ENCODE peak calls at places on chromosomes 16 and 17, in four cellular contexts. Z, J, E and X are unnamed samples.
A peak's percentile ranks its signal among the peaks of the same experiment; 100 is the strongest.

GRCh38 chr17:21375757-21376584 is at the start of gene KCNJ12:
- DNase-seq in Z (no peak), J (no peak), E (no peak), X (no peak)

GRCh38 chr16:48188449-48189102 is 32.8 kb upstream of the ABCC12 start:
- DNase-seq in Z (no peak), J (no peak), E (no peak), X (peak; percentile 66)

GRCh38 chr17:27939489-27940465 is 46.6 kb upstream of the LYRM9 start:
- DNase-seq in Z (no peak), J (no peak), E (no peak), X (no peak)

GRCh38 chr17:19270951-19271611 is 33.9 kb downstream of the EPN2 start:
- DNase-seq in Z (no peak), J (no peak), E (no peak), X (no peak)

GRCh38 chr17:77375917-77376651 is 235.3 kb downstream of the SEC14L1 start:
- DNase-seq in Z (peak; percentile 44), J (peak; percentile 78), E (no peak), X (peak; percentile 57)

GRCh38 chr17:33967608-33968349 is 287.3 kb upstream of the CCL2 start:
- DNase-seq in Z (no peak), J (no peak), E (peak; percentile 65), X (peak; percentile 78)

GRCh38 chr16:27515874-27516353 is 33.8 kb downstream of the GTF3C1 start:
- DNase-seq in Z (peak; percentile 43), J (peak; percentile 33), E (peak; percentile 45), X (peak; percentile 46)

GRCh38 chr16:28990375-28991040 is 5.7 kb downstream of the LAT start:
- DNase-seq in Z (no peak), J (no peak), E (no peak), X (no peak)

GRCh38 chr16:84841787-84842300 is 22.1 kb downstream of the CRISPLD2 start:
- DNase-seq in Z (peak; percentile 69), J (no peak), E (no peak), X (no peak)

GRCh38 chr17:10681866-10682446 is 15.4 kb downstream of the SCO1 start:
- DNase-seq in Z (no peak), J (peak; percentile 69), E (no peak), X (no peak)

GRCh38 chr16:72921620-72922019 is 126.3 kb downstream of the ZFHX3 start:
- DNase-seq in Z (peak; percentile 33), J (peak; percentile 71), E (no peak), X (no peak)

GRCh38 chr17:44906987-44907681 is 7.9 kb upstream of the EFTUD2 start:
- DNase-seq in Z (no peak), J (no peak), E (no peak), X (no peak)

GRCh38 chr16:81254919-81255526 is 16.5 kb downstream of the BCO1 start:
- DNase-seq in Z (no peak), J (no peak), E (no peak), X (no peak)

GRCh38 chr17:27633312-27634025 is 2.5 kb downstream of the LGALS9 start:
- DNase-seq in Z (peak; percentile 40), J (no peak), E (no peak), X (no peak)

DNA sequence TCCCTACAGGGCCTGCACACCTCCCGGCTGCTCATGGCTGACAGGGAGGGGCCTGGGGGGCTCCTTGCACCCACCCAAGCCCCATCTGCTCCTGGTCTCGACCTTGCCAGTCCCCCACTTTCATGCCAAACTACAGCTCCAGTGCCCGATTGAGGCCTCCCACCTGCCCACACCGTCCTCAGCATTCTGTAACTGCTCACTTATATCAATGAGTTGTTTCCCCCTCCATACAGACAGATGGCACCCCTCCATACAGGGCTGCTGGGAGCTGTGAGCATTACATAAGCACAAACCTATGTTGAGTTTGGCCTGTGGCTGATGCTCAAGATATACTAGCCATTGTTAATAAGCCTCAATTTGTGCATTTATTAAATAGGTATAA is 11.4 kb upstream of the RAI1 start:
- DNase-seq in Z (no peak), J (no peak), E (no peak), X (no peak)
- H3K4me3 ChIP-seq in Z (no peak overlapping the region), J (no peak overlapping the region), E (no peak overlapping the region), X (no peak overlapping the region)

GRCh38 chr17:68200689-68201424 is 47.0 kb upstream of the AMZ2 start:
- DNase-seq in Z (peak; percentile 74), J (peak; percentile 74), E (peak; percentile 83), X (no peak)
- H3K4me3 ChIP-seq in Z (no peak overlapping the region), J (peak overlapping the region; percentile 6), E (no peak overlapping the region), X (peak overlapping the region; percentile 38)

DNA sequence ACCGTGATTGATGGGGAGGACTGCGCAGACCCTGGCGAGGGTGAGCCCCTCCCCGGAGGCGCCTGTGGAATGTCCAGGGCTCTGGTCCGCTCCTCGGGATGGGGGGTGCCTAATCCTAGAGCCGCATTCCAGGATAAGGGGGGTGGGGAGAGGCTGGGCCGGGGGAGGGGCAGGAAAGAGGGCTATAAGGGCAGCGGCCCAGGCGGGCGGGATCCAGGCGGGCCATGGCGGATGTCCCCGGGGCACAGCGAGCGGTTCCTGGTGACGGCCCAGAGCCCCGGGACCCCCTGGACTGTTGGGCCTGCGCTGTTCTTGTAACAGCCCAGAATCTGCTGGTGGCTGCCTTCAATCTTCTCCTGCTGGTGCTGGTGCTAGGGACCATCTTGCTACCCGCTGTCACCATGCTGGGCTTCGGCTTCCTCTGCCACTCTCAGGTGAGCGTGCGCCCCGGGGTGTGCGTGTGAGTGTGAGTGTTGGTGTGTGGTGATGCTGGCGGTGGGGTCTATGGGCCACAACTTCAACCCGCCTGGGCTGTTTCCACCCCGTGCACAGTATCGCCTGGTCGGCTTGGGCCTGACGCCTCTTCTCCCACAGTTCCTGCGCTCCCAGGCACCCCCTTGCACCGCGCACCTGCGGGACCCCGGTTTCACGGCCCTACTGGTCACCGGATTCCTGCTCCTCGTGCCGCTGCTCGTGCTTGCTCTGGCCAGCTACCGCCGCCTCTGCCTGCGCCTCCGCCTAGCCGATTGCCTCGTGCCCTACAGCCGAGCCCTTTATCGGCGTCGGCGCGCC is at the start of gene TMEM88:
- DNase-seq in Z (no peak), J (no peak), E (no peak), X (no peak)
- H3K4me3 ChIP-seq in Z (no peak within 1 kb of the TSS), J (peak within 1 kb of the TSS; percentile 81), E (no peak within 1 kb of the TSS), X (peak within 1 kb of the TSS; percentile 93)

GRCh38 chr16:8588703-8589292 is 1.5 kb downstream of the TMEM114 start:
- DNase-seq in Z (no peak), J (no peak), E (no peak), X (no peak)

GRCh38 chr16:8589293-8590160 is 784 bp downstream of the TMEM114 start:
- DNase-seq in Z (no peak), J (no peak), E (no peak), X (no peak)

GRCh38 chr16:8590811-8591210 is 500 bp upstream of the TMEM114 start:
- DNase-seq in Z (no peak), J (no peak), E (no peak), X (no peak)

GRCh38 chr16:8591451-8591850 is 1.1 kb upstream of the TMEM114 start:
- DNase-seq in Z (no peak), J (no peak), E (no peak), X (no peak)

DNA sequence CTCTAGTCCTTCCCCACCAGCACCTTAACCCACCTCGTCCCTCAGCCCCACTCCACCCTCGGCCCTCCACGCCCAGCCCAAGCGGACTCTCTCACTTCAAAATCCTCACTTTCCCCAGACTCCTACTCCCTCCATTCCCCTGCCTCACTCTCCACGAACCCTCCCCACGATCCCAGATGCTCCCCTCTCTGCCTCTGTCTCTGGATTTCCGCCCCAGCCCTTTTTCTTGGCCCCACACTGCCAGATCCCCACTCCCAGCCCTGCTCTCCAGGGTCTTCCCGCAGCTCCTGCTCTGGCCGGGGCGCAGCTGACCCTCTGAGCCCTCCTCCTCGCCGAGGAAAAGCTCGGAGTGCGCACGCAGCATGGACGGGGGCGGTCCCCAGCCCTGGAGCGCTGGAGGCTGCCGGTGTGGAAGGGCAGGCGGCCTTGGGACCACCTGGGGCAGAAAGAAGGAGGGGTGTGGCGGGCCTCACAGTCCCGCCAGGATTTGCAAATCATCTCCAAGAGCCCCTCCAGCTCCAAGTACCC is at the start of gene TMEM114:
- DNase-seq in Z (no peak), J (no peak), E (no peak), X (no peak)
- H3K4me3 ChIP-seq in Z (no peak within 1 kb of the TSS), J (no peak within 1 kb of the TSS), E (no peak within 1 kb of the TSS), X (no peak within 1 kb of the TSS)

GRCh38 chr17:41915020-41915419 is 3.7 kb downstream of the ACLY start:
- DNase-seq in Z (no peak), J (no peak), E (no peak), X (no peak)

GRCh38 chr17:41917192-41917591 is 1.6 kb downstream of the ACLY start:
- DNase-seq in Z (peak; percentile 35), J (peak; percentile 64), E (no peak), X (no peak)

GRCh38 chr17:41913798-41914197 is 5.0 kb downstream of the ACLY start:
- DNase-seq in Z (no peak), J (no peak), E (no peak), X (no peak)

GRCh38 chr17:41914358-41914766 is 4.4 kb downstream of the ACLY start:
- DNase-seq in Z (no peak), J (no peak), E (no peak), X (no peak)

DNA sequence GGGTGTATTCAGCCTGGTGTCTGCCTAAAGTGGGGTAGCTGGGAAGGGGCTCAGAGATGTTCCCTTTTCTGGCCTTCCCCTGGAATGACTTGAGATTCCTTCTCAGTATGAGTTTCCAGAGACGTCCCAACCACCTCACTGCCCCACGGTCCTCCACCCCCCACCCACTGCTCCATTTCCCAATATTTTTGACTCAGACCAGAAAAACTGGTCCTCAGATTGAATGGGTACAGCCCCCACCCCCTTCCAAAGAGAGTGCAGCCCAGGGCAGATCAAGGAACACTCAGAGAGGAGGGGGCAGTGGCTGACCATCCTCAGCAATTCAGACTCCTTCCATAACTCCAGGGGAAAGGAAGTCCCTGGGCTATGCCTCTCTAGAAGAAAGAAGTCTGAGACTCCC is 3.2 kb downstream of the ACLY start:
- DNase-seq in Z (no peak), J (no peak), E (no peak), X (no peak)
- H3K4me3 ChIP-seq in Z (no peak overlapping the region), J (no peak overlapping the region), E (no peak overlapping the region), X (no peak overlapping the region)

GRCh38 chr16:50069060-50069459 is 3.3 kb downstream of the HEATR3 start:
- DNase-seq in Z (no peak), J (no peak), E (no peak), X (no peak)

GRCh38 chr16:50066482-50067289 is 916 bp downstream of the HEATR3 start:
- DNase-seq in Z (no peak), J (no peak), E (no peak), X (no peak)

GRCh38 chr16:50065624-50066481 is at the start of gene HEATR3:
- DNase-seq in Z (peak; percentile 96), J (peak; percentile 95), E (peak; percentile 97), X (peak; percentile 91)

GRCh38 chr16:50068550-50068949 is 2.8 kb downstream of the HEATR3 start:
- DNase-seq in Z (no peak), J (peak; percentile 41), E (no peak), X (no peak)

DNA sequence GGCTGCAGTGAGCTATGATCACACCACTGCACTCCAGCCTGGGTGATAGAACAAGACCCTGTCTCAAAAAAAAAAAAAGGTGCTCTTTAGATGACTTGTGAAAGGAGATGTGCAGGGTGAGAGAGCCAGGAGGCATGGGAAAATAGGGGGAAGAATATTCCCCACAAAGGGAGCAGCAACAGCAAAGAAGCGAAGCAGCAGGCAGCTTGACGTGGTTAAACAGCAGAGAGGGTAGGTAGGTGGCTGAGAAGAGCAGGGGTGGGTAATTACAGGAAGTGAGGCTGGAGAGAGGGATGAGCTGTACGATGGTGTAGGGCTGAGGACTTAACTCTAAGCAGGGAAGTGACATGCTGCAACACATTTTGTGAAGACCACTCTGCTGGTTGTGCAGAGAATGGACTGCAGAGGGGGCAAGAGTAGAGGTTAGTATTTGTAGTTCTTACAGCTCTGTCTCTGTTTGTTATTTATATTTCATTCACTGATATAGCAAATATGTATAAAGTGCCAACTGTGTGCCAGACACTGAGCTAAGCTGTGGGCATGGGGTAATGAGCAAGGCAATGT is 1.6 kb downstream of the HEATR3 start:
- DNase-seq in Z (no peak), J (peak; percentile 75), E (peak; percentile 63), X (peak; percentile 66)
- H3K4me3 ChIP-seq in Z (no peak overlapping the region), J (peak overlapping the region; percentile 26), E (no peak overlapping the region), X (peak overlapping the region; percentile 89)